ENCODE peak calls at places on chromosomes 3 and 15, in ten cellular contexts. One of them, this sample, is unnamed.

GRCh38 chr3:52437326-52438103 is 7.4 kb downstream of the SEMA3G start:
- DNase-seq in activated CD4-positive, alpha-beta T cell treated with anti-CD3 and anti-CD28 coated beads for 1 hour: no peak
- DNase-seq in Calu3: no peak
- DNase-seq in NCI-H82: no peak
- DNase-seq in H7: peak; percentile 51
- DNase-seq in ureter: no peak
- DNase-seq in NCI-H1105 treated with DMSO at 0.1 percent for 48 hours: no peak
- DNase-seq in LHCN-M2: no peak
- DNase-seq in T-helper 2 cell: no peak
- DNase-seq in DMS79 treated with DMSO at 0.1 percent for 48 hours: no peak
- DNase-seq in this sample: no peak

GRCh38 chr15:37015025-37015424 is 85.3 kb downstream of the MEIS2 start:
- DNase-seq in activated CD4-positive, alpha-beta T cell treated with anti-CD3 and anti-CD28 coated beads for 1 hour: no peak
- DNase-seq in Calu3: no peak
- DNase-seq in NCI-H82: peak; percentile 6
- DNase-seq in H7: no peak
- DNase-seq in ureter: no peak
- DNase-seq in NCI-H1105 treated with DMSO at 0.1 percent for 48 hours: peak; percentile 3
- DNase-seq in LHCN-M2: peak; percentile 36
- DNase-seq in T-helper 2 cell: no peak
- DNase-seq in DMS79 treated with DMSO at 0.1 percent for 48 hours: no peak
- DNase-seq in this sample: no peak

GRCh38 chr3:13262493-13263211 is 157.5 kb downstream of the NUP210 start:
- DNase-seq in activated CD4-positive, alpha-beta T cell treated with anti-CD3 and anti-CD28 coated beads for 1 hour: no peak
- DNase-seq in Calu3: no peak
- DNase-seq in NCI-H82: no peak
- DNase-seq in H7: no peak
- DNase-seq in ureter: no peak
- DNase-seq in NCI-H1105 treated with DMSO at 0.1 percent for 48 hours: no peak
- DNase-seq in LHCN-M2: no peak
- DNase-seq in T-helper 2 cell: no peak
- DNase-seq in DMS79 treated with DMSO at 0.1 percent for 48 hours: no peak
- DNase-seq in this sample: no peak

GRCh38 chr15:88382482-88382983 is 84.7 kb downstream of the MRPL46 start:
- DNase-seq in activated CD4-positive, alpha-beta T cell treated with anti-CD3 and anti-CD28 coated beads for 1 hour: no peak
- DNase-seq in Calu3: no peak
- DNase-seq in NCI-H82: no peak
- DNase-seq in H7: no peak
- DNase-seq in ureter: no peak
- DNase-seq in NCI-H1105 treated with DMSO at 0.1 percent for 48 hours: peak; percentile 19
- DNase-seq in LHCN-M2: no peak
- DNase-seq in T-helper 2 cell: no peak
- DNase-seq in DMS79 treated with DMSO at 0.1 percent for 48 hours: peak; percentile 4
- DNase-seq in this sample: no peak

GRCh38 chr3:105304487-105304886 is 62.2 kb upstream of the ALCAM start:
- DNase-seq in activated CD4-positive, alpha-beta T cell treated with anti-CD3 and anti-CD28 coated beads for 1 hour: no peak
- DNase-seq in Calu3: no peak
- DNase-seq in NCI-H82: no peak
- DNase-seq in H7: no peak
- DNase-seq in ureter: no peak
- DNase-seq in NCI-H1105 treated with DMSO at 0.1 percent for 48 hours: no peak
- DNase-seq in LHCN-M2: no peak
- DNase-seq in T-helper 2 cell: no peak
- DNase-seq in DMS79 treated with DMSO at 0.1 percent for 48 hours: no peak
- DNase-seq in this sample: no peak

GRCh38 chr3:44013967-44014366 is 227.7 kb upstream of the TOPAZ1 start:
- DNase-seq in activated CD4-positive, alpha-beta T cell treated with anti-CD3 and anti-CD28 coated beads for 1 hour: no peak
- DNase-seq in Calu3: no peak
- DNase-seq in NCI-H82: no peak
- DNase-seq in H7: no peak
- DNase-seq in ureter: no peak
- DNase-seq in NCI-H1105 treated with DMSO at 0.1 percent for 48 hours: no peak
- DNase-seq in LHCN-M2: no peak
- DNase-seq in T-helper 2 cell: no peak
- DNase-seq in DMS79 treated with DMSO at 0.1 percent for 48 hours: no peak
- DNase-seq in this sample: no peak

GRCh38 chr3:171379281-171379680 is 80.9 kb downstream of the TNIK start:
- DNase-seq in activated CD4-positive, alpha-beta T cell treated with anti-CD3 and anti-CD28 coated beads for 1 hour: no peak
- DNase-seq in Calu3: no peak
- DNase-seq in NCI-H82: no peak
- DNase-seq in H7: no peak
- DNase-seq in ureter: no peak
- DNase-seq in NCI-H1105 treated with DMSO at 0.1 percent for 48 hours: no peak
- DNase-seq in LHCN-M2: peak; percentile 23
- DNase-seq in T-helper 2 cell: no peak
- DNase-seq in DMS79 treated with DMSO at 0.1 percent for 48 hours: no peak
- DNase-seq in this sample: no peak

GRCh38 chr15:78167227-78167888 is 18.2 kb downstream of the IDH3A start:
- DNase-seq in activated CD4-positive, alpha-beta T cell treated with anti-CD3 and anti-CD28 coated beads for 1 hour: no peak
- DNase-seq in Calu3: no peak
- DNase-seq in NCI-H82: no peak
- DNase-seq in H7: no peak
- DNase-seq in ureter: peak; percentile 6
- DNase-seq in NCI-H1105 treated with DMSO at 0.1 percent for 48 hours: no peak
- DNase-seq in LHCN-M2: no peak
- DNase-seq in T-helper 2 cell: no peak
- DNase-seq in DMS79 treated with DMSO at 0.1 percent for 48 hours: no peak
- DNase-seq in this sample: no peak

GRCh38 chr3:64342940-64343691 is 117.8 kb upstream of the PRICKLE2 start:
- DNase-seq in activated CD4-positive, alpha-beta T cell treated with anti-CD3 and anti-CD28 coated beads for 1 hour: no peak
- DNase-seq in Calu3: peak; percentile 38
- DNase-seq in NCI-H82: no peak
- DNase-seq in H7: peak; percentile 7
- DNase-seq in ureter: no peak
- DNase-seq in NCI-H1105 treated with DMSO at 0.1 percent for 48 hours: no peak
- DNase-seq in LHCN-M2: peak; percentile 90
- DNase-seq in T-helper 2 cell: no peak
- DNase-seq in DMS79 treated with DMSO at 0.1 percent for 48 hours: no peak
- DNase-seq in this sample: no peak

GRCh38 chr15:25770618-25771369 is 92.3 kb downstream of the ATP10A start:
- DNase-seq in activated CD4-positive, alpha-beta T cell treated with anti-CD3 and anti-CD28 coated beads for 1 hour: no peak
- DNase-seq in Calu3: no peak
- DNase-seq in NCI-H82: no peak
- DNase-seq in H7: peak; percentile 15
- DNase-seq in ureter: peak; percentile 32
- DNase-seq in NCI-H1105 treated with DMSO at 0.1 percent for 48 hours: no peak
- DNase-seq in LHCN-M2: peak; percentile 7
- DNase-seq in T-helper 2 cell: no peak
- DNase-seq in DMS79 treated with DMSO at 0.1 percent for 48 hours: no peak
- DNase-seq in this sample: no peak

GRCh38 chr3:50157821-50158556 is 2.9 kb downstream of the SEMA3F start:
- DNase-seq in activated CD4-positive, alpha-beta T cell treated with anti-CD3 and anti-CD28 coated beads for 1 hour: no peak
- DNase-seq in Calu3: no peak
- DNase-seq in NCI-H82: no peak
- DNase-seq in H7: no peak
- DNase-seq in ureter: peak; percentile 86
- DNase-seq in NCI-H1105 treated with DMSO at 0.1 percent for 48 hours: peak; percentile 18
- DNase-seq in LHCN-M2: no peak
- DNase-seq in T-helper 2 cell: no peak
- DNase-seq in DMS79 treated with DMSO at 0.1 percent for 48 hours: peak; percentile 60
- DNase-seq in this sample: no peak

GRCh38 chr3:16388850-16389411 is 123.9 kb downstream of the OXNAD1 start:
- DNase-seq in activated CD4-positive, alpha-beta T cell treated with anti-CD3 and anti-CD28 coated beads for 1 hour: no peak
- DNase-seq in Calu3: no peak
- DNase-seq in NCI-H82: no peak
- DNase-seq in H7: no peak
- DNase-seq in ureter: no peak
- DNase-seq in NCI-H1105 treated with DMSO at 0.1 percent for 48 hours: no peak
- DNase-seq in LHCN-M2: no peak
- DNase-seq in T-helper 2 cell: no peak
- DNase-seq in DMS79 treated with DMSO at 0.1 percent for 48 hours: no peak
- DNase-seq in this sample: no peak

GRCh38 chr3:13718437-13718836 is 161.4 kb downstream of the WNT7A start:
- DNase-seq in activated CD4-positive, alpha-beta T cell treated with anti-CD3 and anti-CD28 coated beads for 1 hour: no peak
- DNase-seq in Calu3: no peak
- DNase-seq in NCI-H82: no peak
- DNase-seq in H7: no peak
- DNase-seq in ureter: no peak
- DNase-seq in NCI-H1105 treated with DMSO at 0.1 percent for 48 hours: no peak
- DNase-seq in LHCN-M2: no peak
- DNase-seq in T-helper 2 cell: no peak
- DNase-seq in DMS79 treated with DMSO at 0.1 percent for 48 hours: no peak
- DNase-seq in this sample: no peak

GRCh38 chr3:156102267-156102912 is 18.0 kb upstream of the KCNAB1 start:
- DNase-seq in activated CD4-positive, alpha-beta T cell treated with anti-CD3 and anti-CD28 coated beads for 1 hour: no peak
- DNase-seq in Calu3: no peak
- DNase-seq in NCI-H82: no peak
- DNase-seq in H7: no peak
- DNase-seq in ureter: no peak
- DNase-seq in NCI-H1105 treated with DMSO at 0.1 percent for 48 hours: no peak
- DNase-seq in LHCN-M2: no peak
- DNase-seq in T-helper 2 cell: no peak
- DNase-seq in DMS79 treated with DMSO at 0.1 percent for 48 hours: no peak
- DNase-seq in this sample: no peak

GRCh38 chr15:27676647-27677046 is 422.5 kb downstream of the OCA2 start:
- DNase-seq in activated CD4-positive, alpha-beta T cell treated with anti-CD3 and anti-CD28 coated beads for 1 hour: no peak
- DNase-seq in Calu3: no peak
- DNase-seq in NCI-H82: no peak
- DNase-seq in H7: no peak
- DNase-seq in ureter: no peak
- DNase-seq in NCI-H1105 treated with DMSO at 0.1 percent for 48 hours: no peak
- DNase-seq in LHCN-M2: no peak
- DNase-seq in T-helper 2 cell: no peak
- DNase-seq in DMS79 treated with DMSO at 0.1 percent for 48 hours: no peak
- DNase-seq in this sample: no peak

GRCh38 chr3:195458188-195458800 is 15.5 kb upstream of the ACAP2 start:
- DNase-seq in activated CD4-positive, alpha-beta T cell treated with anti-CD3 and anti-CD28 coated beads for 1 hour: no peak
- DNase-seq in Calu3: no peak
- DNase-seq in NCI-H82: no peak
- DNase-seq in H7: no peak
- DNase-seq in ureter: no peak
- DNase-seq in NCI-H1105 treated with DMSO at 0.1 percent for 48 hours: no peak
- DNase-seq in LHCN-M2: no peak
- DNase-seq in T-helper 2 cell: no peak
- DNase-seq in DMS79 treated with DMSO at 0.1 percent for 48 hours: no peak
- DNase-seq in this sample: no peak

GRCh38 chr15:62847900-62848489 is 194.6 kb upstream of the TPM1 start:
- DNase-seq in activated CD4-positive, alpha-beta T cell treated with anti-CD3 and anti-CD28 coated beads for 1 hour: no peak
- DNase-seq in Calu3: peak; percentile 85
- DNase-seq in NCI-H82: peak; percentile 83
- DNase-seq in H7: peak; percentile 83
- DNase-seq in ureter: peak; percentile 64
- DNase-seq in NCI-H1105 treated with DMSO at 0.1 percent for 48 hours: no peak
- DNase-seq in LHCN-M2: peak; percentile 64
- DNase-seq in T-helper 2 cell: no peak
- DNase-seq in DMS79 treated with DMSO at 0.1 percent for 48 hours: no peak
- DNase-seq in this sample: peak; percentile 11

GRCh38 chr3:142663865-142664264 is 60.0 kb upstream of the TRPC1 start:
- DNase-seq in activated CD4-positive, alpha-beta T cell treated with anti-CD3 and anti-CD28 coated beads for 1 hour: no peak
- DNase-seq in Calu3: no peak
- DNase-seq in NCI-H82: no peak
- DNase-seq in H7: no peak
- DNase-seq in ureter: no peak
- DNase-seq in NCI-H1105 treated with DMSO at 0.1 percent for 48 hours: no peak
- DNase-seq in LHCN-M2: no peak
- DNase-seq in T-helper 2 cell: no peak
- DNase-seq in DMS79 treated with DMSO at 0.1 percent for 48 hours: no peak
- DNase-seq in this sample: no peak

GRCh38 chr15:57861805-57862586 is 155.5 kb downstream of the POLR2M start:
- DNase-seq in activated CD4-positive, alpha-beta T cell treated with anti-CD3 and anti-CD28 coated beads for 1 hour: no peak
- DNase-seq in Calu3: no peak
- DNase-seq in NCI-H82: no peak
- DNase-seq in H7: no peak
- DNase-seq in ureter: no peak
- DNase-seq in NCI-H1105 treated with DMSO at 0.1 percent for 48 hours: no peak
- DNase-seq in LHCN-M2: peak; percentile 81
- DNase-seq in T-helper 2 cell: no peak
- DNase-seq in DMS79 treated with DMSO at 0.1 percent for 48 hours: no peak
- DNase-seq in this sample: no peak

GRCh38 chr3:53274938-53275666 is 19.3 kb upstream of the TKT start:
- DNase-seq in activated CD4-positive, alpha-beta T cell treated with anti-CD3 and anti-CD28 coated beads for 1 hour: no peak
- DNase-seq in Calu3: no peak
- DNase-seq in NCI-H82: no peak
- DNase-seq in H7: no peak
- DNase-seq in ureter: no peak
- DNase-seq in NCI-H1105 treated with DMSO at 0.1 percent for 48 hours: no peak
- DNase-seq in LHCN-M2: no peak
- DNase-seq in T-helper 2 cell: no peak
- DNase-seq in DMS79 treated with DMSO at 0.1 percent for 48 hours: no peak
- DNase-seq in this sample: peak; percentile 71